ENCODE peak calls at places on chromosomes 4 and X, in five cellular contexts. J is stimulated activated CD8-positive, alpha-beta memory T cell treated with anti-CD3 and anti-CD28 coated beads, Interleukin-4, amount 100 ng/mL, for 4 hours; I is T-helper 2 cell; G is mucosa of gallbladder; B is hepatocyte. K is an unnamed sample.

GRCh38 chrX:130216312-130216711 is 44.5 kb downstream of the RAB33A start:
- DNase-seq in I (no peak), G (no peak), J (no peak), B (no peak), K (no peak)

GRCh38 chr4:67587156-67587555 is 28.6 kb downstream of the STAP1 start:
- DNase-seq in I (no peak), G (no peak), B (no peak), J (no peak), K (no peak)

GRCh38 chrX:45806410-45807121 is 605.9 kb upstream of the DIPK2B start:
- DNase-seq in J (no peak), B (peak), G (no peak), I (no peak), K (no peak)

GRCh38 chrX:117508021-117508420 is 608.6 kb downstream of the KLHL13 start:
- DNase-seq in B (no peak), J (no peak), G (no peak), I (no peak), K (no peak)

GRCh38 chrX:103774070-103774642 is 2.5 kb upstream of the PLP1 start:
- DNase-seq in I (no peak), B (peak), J (no peak), G (no peak), K (peak)

GRCh38 chr4:157804986-157805385 is 367.8 kb downstream of the GASK1B start:
- DNase-seq in G (no peak), J (no peak), I (no peak), B (peak), K (no peak)

GRCh38 chrX:44927398-44927797 is 54.4 kb downstream of the KDM6A start:
- DNase-seq in J (no peak), I (no peak), G (no peak), B (no peak), K (peak)

GRCh38 chr4:139704915-139705485 is 39.4 kb downstream of the MGST2 start:
- DNase-seq in J (no peak), I (no peak), B (no peak), G (no peak), K (no peak)

GRCh38 chr4:137638934-137639333 is 106.6 kb upstream of the PCDH18 start:
- DNase-seq in B (no peak), I (no peak), G (no peak), J (no peak), K (no peak)

GRCh38 chr4:181146031-181146430 is 1097.2 kb upstream of the TENM3 start:
- DNase-seq in I (no peak), B (no peak), J (no peak), G (no peak), K (no peak)

GRCh38 chr4:152719856-152720556 is 40.2 kb upstream of the TMEM154 start:
- DNase-seq in G (no peak), B (no peak), J (no peak), I (no peak), K (no peak)

GRCh38 chrX:16033336-16033735 is 90.0 kb upstream of the GRPR start:
- DNase-seq in J (no peak), I (no peak), B (no peak), G (no peak), K (no peak)

GRCh38 chrX:108900333-108900732 is 164.0 kb upstream of the IRS4 start:
- DNase-seq in J (no peak), B (no peak), G (no peak), I (no peak), K (no peak)

GRCh38 chr4:172628263-172628662 is 540.3 kb upstream of the GALNT7 start:
- DNase-seq in J (no peak), B (no peak), I (no peak), G (no peak), K (no peak)

GRCh38 chr4:41795796-41796195 is 47.3 kb upstream of the PHOX2B start:
- DNase-seq in G (no peak), J (no peak), I (no peak), B (no peak), K (no peak)

GRCh38 chrX:10884246-10884645 is 226.9 kb upstream of the HCCS start:
- DNase-seq in B (no peak), G (no peak), J (no peak), I (no peak), K (no peak)

GRCh38 chrX:68732906-68733493 is 85.5 kb downstream of the STARD8 start:
- DNase-seq in G (peak), B (peak), I (peak), J (peak), K (peak)

GRCh38 chrX:112662559-112663427 is 16.9 kb downstream of the LHFPL1 start:
- DNase-seq in J (no peak), G (no peak), B (no peak), I (no peak), K (peak)

GRCh38 chr4:116357758-116358157 is 727.6 kb downstream of the TRAM1L1 start:
- DNase-seq in J (no peak), B (peak), G (no peak), I (no peak), K (no peak)

GRCh38 chrX:130676861-130677260 is 226.1 kb downstream of the ENOX2 start:
- DNase-seq in J (no peak), G (peak), I (no peak), B (no peak), K (no peak)

GRCh38 chrX:22025751-22026150 is 6.4 kb upstream of the PHEX start:
- DNase-seq in J (no peak), G (no peak), B (peak), I (no peak), K (no peak)

GRCh38 chrX:115204040-115204439 is 14.8 kb downstream of the RBMXL3 start:
- DNase-seq in G (no peak), B (no peak), I (no peak), J (no peak), K (no peak)

GRCh38 chrX:142250502-142250901 is 45.4 kb upstream of the MAGEC2 start:
- DNase-seq in B (no peak), G (no peak), J (no peak), I (no peak), K (no peak)

GRCh38 chr4:55183926-55184599 is 58.7 kb upstream of the KDR start:
- DNase-seq in J (no peak), G (no peak), I (no peak), B (peak), K (no peak)

GRCh38 chr4:7595883-7596535 is 161.3 kb upstream of the PSAPL1 start:
- DNase-seq in I (no peak), J (no peak), G (no peak), B (no peak), K (no peak)

GRCh38 chrX:41695464-41695863 is 6.7 kb downstream of the GPR34 start:
- DNase-seq in I (no peak), J (no peak), B (no peak), G (no peak), K (no peak)

GRCh38 chr4:105594094-105595010 is 41.9 kb downstream of the ARHGEF38 start:
- DNase-seq in B (peak), I (no peak), G (no peak), J (no peak), K (no peak)

GRCh38 chr4:52244773-52245360 is 193.8 kb downstream of the SPATA18 start:
- DNase-seq in I (no peak), J (no peak), G (no peak), B (no peak), K (peak)

GRCh38 chr4:99859618-99860017 is 34.6 kb downstream of the LAMTOR3 start:
- DNase-seq in G (no peak), J (no peak), B (no peak), I (no peak), K (peak)

GRCh38 chr4:174284181-174284886 is 623 bp downstream of the CEP44 start:
- DNase-seq in J (no peak), B (peak), G (no peak), I (no peak), K (no peak)

GRCh38 chr4:6193399-6193798 is 7.0 kb downstream of the JAKMIP1 start:
- DNase-seq in B (no peak), J (no peak), G (no peak), I (no peak), K (no peak)

GRCh38 chrX:1909419-1910206 is 294.8 kb downstream of the ASMT start:
- DNase-seq in B (no peak), J (no peak), I (no peak), G (no peak), K (no peak)

GRCh38 chrX:136147320-136147901 is at the start of gene FHL1:
- DNase-seq in I (peak), J (no peak), G (peak), B (peak), K (peak)

GRCh38 chrX:19975862-19976261 is 15.0 kb downstream of the BCLAF3 start:
- DNase-seq in I (no peak), B (no peak), G (no peak), J (no peak), K (no peak)

GRCh38 chr4:73707918-73708577 is 32.3 kb upstream of the CXCL8 start:
- DNase-seq in G (peak), I (no peak), B (peak), J (no peak), K (peak)

GRCh38 chr4:5051210-5051691 is at the start of gene STK32B:
- DNase-seq in J (no peak), B (peak), G (peak), I (no peak), K (peak)

GRCh38 chr4:39114436-39114835 is 52.4 kb downstream of the KLHL5 start:
- DNase-seq in B (no peak), J (no peak), I (no peak), G (no peak), K (no peak)

GRCh38 chr4:13496605-13497004 is 12.5 kb upstream of the RAB28 start:
- DNase-seq in G (no peak), I (no peak), J (no peak), B (no peak), K (no peak)

K was measured in thyroid gland.